ENCODE peak calls at places on chromosomes 5 and 9, in six cellular contexts. T is activated CD8-positive, alpha-beta memory T cell treated with anti-CD3 and anti-CD28 coated beads, Interleukin-2, amount 50 U/mL, for 48 hours; A is glomerular endothelial cell; C is heart right ventricle; R is RWPE1; D is BE2C. I is an unnamed sample.

GRCh38 chr9:35756743-35757526 is 2.9 kb upstream of the MSMP start:
- DNase-seq in D (peak), C (peak), R (no peak), A (no peak), T (peak), I (peak)

GRCh38 chr5:122182491-122182921 is 53.2 kb downstream of the ZNF474 start:
- DNase-seq in D (no peak), C (no peak), T (no peak), R (peak), A (no peak), I (no peak)

GRCh38 chr5:120366047-120366446 is 98.1 kb upstream of the PRR16 start:
- DNase-seq in D (no peak), A (no peak), T (no peak), C (no peak), R (peak), I (no peak)

GRCh38 chr5:54519083-54519541 is 1.6 kb downstream of the SNX18 start:
- DNase-seq in T (no peak), D (peak), R (no peak), A (no peak), C (peak), I (no peak)

GRCh38 chr9:109976328-109976702 is 196.3 kb downstream of the PALM2AKAP2 start:
- DNase-seq in D (no peak), T (no peak), R (no peak), A (no peak), C (no peak), I (no peak)

GRCh38 chr9:135718616-135719015 is 16.6 kb downstream of the KCNT1 start:
- DNase-seq in R (peak), D (peak), C (no peak), T (no peak), A (peak), I (no peak)

GRCh38 chr5:45521067-45521466 is 175.1 kb downstream of the HCN1 start:
- DNase-seq in C (no peak), D (peak), A (peak), T (no peak), R (no peak), I (peak)

GRCh38 chr9:27125030-27125429 is 16.0 kb downstream of the TEK start:
- DNase-seq in C (peak), D (no peak), R (peak), A (no peak), T (no peak), I (no peak)

GRCh38 chr9:5688109-5688508 is 59.2 kb downstream of the RIC1 start:
- DNase-seq in A (peak), C (no peak), D (no peak), T (no peak), R (no peak), I (no peak)

GRCh38 chr9:71796368-71796767 is 28.1 kb upstream of the CEMIP2 start:
- DNase-seq in C (no peak), A (no peak), T (no peak), R (no peak), D (no peak), I (no peak)

GRCh38 chr5:98769256-98770157 is 4.0 kb upstream of the RGMB start:
- DNase-seq in A (no peak), R (peak), D (peak), T (peak), C (peak), I (peak)

GRCh38 chr9:123807241-123807640 is 122.7 kb downstream of the DENND1A start:
- DNase-seq in R (peak), C (no peak), T (no peak), A (no peak), D (no peak), I (no peak)

GRCh38 chr9:112505607-112506006 is 19.0 kb downstream of the KIAA1958 start:
- DNase-seq in R (no peak), T (no peak), A (no peak), C (no peak), D (no peak), I (no peak)

GRCh38 chr9:36985769-36986547 is 48.1 kb downstream of the PAX5 start:
- DNase-seq in A (no peak), D (no peak), T (peak), C (no peak), R (no peak), I (no peak)

GRCh38 chr5:67308988-67309688 is 112.5 kb upstream of the CD180 start:
- DNase-seq in A (no peak), D (no peak), C (no peak), T (no peak), R (no peak), I (no peak)